ENCODE peak calls at places on chromosomes 2 and 18, in nine cellular contexts. One of them, this sample, is unnamed.

GRCh38 chr18:25019086-25019860 is 332.7 kb downstream of the ZNF521 start:
- DNase-seq in posterior cingulate gyrus: no peak
- DNase-seq in RCC 7860: no peak
- DNase-seq in iPS-NIHi11: no peak
- DNase-seq in activated T-cell treated with anti-CD3 and anti-CD28 coated beads, Interleukin-2, amount 50 U/mL, for 72 hours: no peak
- DNase-seq in NCI-H2029: no peak
- DNase-seq in NCI-H187: no peak
- DNase-seq in EH: no peak
- DNase-seq in H1: no peak
- DNase-seq in this sample: no peak

GRCh38 chr2:143974262-143974661 is 545.7 kb downstream of the ZEB2 start:
- DNase-seq in posterior cingulate gyrus: no peak
- DNase-seq in activated T-cell treated with anti-CD3 and anti-CD28 coated beads, Interleukin-2, amount 50 U/mL, for 72 hours: no peak
- DNase-seq in RCC 7860: no peak
- DNase-seq in iPS-NIHi11: no peak
- DNase-seq in EH: peak
- DNase-seq in NCI-H187: no peak
- DNase-seq in NCI-H2029: no peak
- DNase-seq in H1: no peak
- DNase-seq in this sample: no peak

GRCh38 chr2:190415251-190415650 is 7.1 kb downstream of the MFSD6 start:
- DNase-seq in iPS-NIHi11: no peak
- DNase-seq in H1: no peak
- DNase-seq in posterior cingulate gyrus: no peak
- DNase-seq in NCI-H187: no peak
- DNase-seq in EH: no peak
- DNase-seq in RCC 7860: no peak
- DNase-seq in NCI-H2029: no peak
- DNase-seq in activated T-cell treated with anti-CD3 and anti-CD28 coated beads, Interleukin-2, amount 50 U/mL, for 72 hours: no peak
- DNase-seq in this sample: no peak

GRCh38 chr2:232315049-232315922 is 63.3 kb upstream of the ALPP start:
- DNase-seq in NCI-H2029: no peak
- DNase-seq in activated T-cell treated with anti-CD3 and anti-CD28 coated beads, Interleukin-2, amount 50 U/mL, for 72 hours: peak
- DNase-seq in posterior cingulate gyrus: peak
- DNase-seq in iPS-NIHi11: no peak
- DNase-seq in RCC 7860: no peak
- DNase-seq in EH: peak
- DNase-seq in NCI-H187: no peak
- DNase-seq in H1: no peak
- DNase-seq in this sample: no peak

GRCh38 chr2:171479154-171479814 is 43.0 kb upstream of the CYBRD1 start:
- DNase-seq in H1: no peak
- DNase-seq in EH: no peak
- DNase-seq in NCI-H187: no peak
- DNase-seq in RCC 7860: no peak
- DNase-seq in iPS-NIHi11: no peak
- DNase-seq in NCI-H2029: no peak
- DNase-seq in activated T-cell treated with anti-CD3 and anti-CD28 coated beads, Interleukin-2, amount 50 U/mL, for 72 hours: no peak
- DNase-seq in posterior cingulate gyrus: no peak
- DNase-seq in this sample: no peak

GRCh38 chr2:19368760-19369159 is 10.3 kb upstream of the OSR1 start:
- DNase-seq in EH: no peak
- DNase-seq in posterior cingulate gyrus: no peak
- DNase-seq in NCI-H2029: no peak
- DNase-seq in NCI-H187: no peak
- DNase-seq in activated T-cell treated with anti-CD3 and anti-CD28 coated beads, Interleukin-2, amount 50 U/mL, for 72 hours: no peak
- DNase-seq in RCC 7860: no peak
- DNase-seq in H1: no peak
- DNase-seq in iPS-NIHi11: no peak
- DNase-seq in this sample: no peak

GRCh38 chr2:33577660-33578059 is 21.4 kb downstream of the FAM98A start:
- DNase-seq in EH: no peak
- DNase-seq in RCC 7860: no peak
- DNase-seq in iPS-NIHi11: no peak
- DNase-seq in H1: no peak
- DNase-seq in posterior cingulate gyrus: no peak
- DNase-seq in NCI-H2029: no peak
- DNase-seq in activated T-cell treated with anti-CD3 and anti-CD28 coated beads, Interleukin-2, amount 50 U/mL, for 72 hours: no peak
- DNase-seq in NCI-H187: no peak
- DNase-seq in this sample: no peak

GRCh38 chr2:95022309-95023221 is 2.9 kb upstream of the MAL start:
- DNase-seq in NCI-H2029: peak
- DNase-seq in posterior cingulate gyrus: peak
- DNase-seq in H1: peak
- DNase-seq in iPS-NIHi11: peak
- DNase-seq in NCI-H187: peak
- DNase-seq in activated T-cell treated with anti-CD3 and anti-CD28 coated beads, Interleukin-2, amount 50 U/mL, for 72 hours: peak
- DNase-seq in RCC 7860: peak
- DNase-seq in EH: peak
- DNase-seq in this sample: peak

GRCh38 chr2:63596487-63596886 is 7.7 kb downstream of the MDH1 start:
- DNase-seq in NCI-H187: no peak
- DNase-seq in EH: no peak
- DNase-seq in RCC 7860: no peak
- DNase-seq in NCI-H2029: no peak
- DNase-seq in iPS-NIHi11: no peak
- DNase-seq in posterior cingulate gyrus: no peak
- DNase-seq in H1: no peak
- DNase-seq in activated T-cell treated with anti-CD3 and anti-CD28 coated beads, Interleukin-2, amount 50 U/mL, for 72 hours: no peak
- DNase-seq in this sample: no peak

GRCh38 chr2:227339098-227339599 is 14.1 kb downstream of the MFF start:
- DNase-seq in iPS-NIHi11: no peak
- DNase-seq in NCI-H2029: no peak
- DNase-seq in NCI-H187: no peak
- DNase-seq in H1: no peak
- DNase-seq in RCC 7860: no peak
- DNase-seq in EH: no peak
- DNase-seq in posterior cingulate gyrus: no peak
- DNase-seq in activated T-cell treated with anti-CD3 and anti-CD28 coated beads, Interleukin-2, amount 50 U/mL, for 72 hours: no peak
- DNase-seq in this sample: no peak

This sample was measured in D341Med.